ENCODE peak calls at places on chromosomes 5 and 9, in ten cellular contexts. X is cardiac muscle cell; T is psoas muscle; W is A549; I is adrenal gland; Y is CD4-positive, alpha-beta memory T cell; H is H9; P is esophagus squamous epithelium; B is heart left ventricle; N is fibroblast of lung. E is an unnamed sample.

GRCh38 chr5:150516011-150516410 is 8.1 kb downstream of the NDST1 start:
- DNase-seq in X (peak; percentile 78), T (no peak), W (peak; percentile 41), I (peak; percentile 91), Y (no peak), H (no peak), P (no peak), B (peak; percentile 81), N (peak; percentile 42), E (peak; percentile 77)

GRCh38 chr5:98709681-98710080 is 63.8 kb upstream of the RGMB start:
- DNase-seq in X (no peak), T (no peak), W (no peak), I (no peak), Y (no peak), H (no peak), P (no peak), B (no peak), N (no peak), E (no peak)

GRCh38 chr5:115372121-115372520 is 75.7 kb upstream of the CCDC112 start:
- DNase-seq in X (peak; percentile 33), T (no peak), W (no peak), I (no peak), Y (no peak), H (no peak), P (no peak), B (no peak), N (peak; percentile 37), E (no peak)

GRCh38 chr9:120212153-120212852 is 367.7 kb downstream of the CDK5RAP2 start:
- DNase-seq in X (no peak), T (no peak), W (no peak), I (no peak), Y (no peak), H (no peak), P (no peak), B (no peak), N (no peak), E (no peak)

GRCh38 chr9:134629586-134630392 is 11.8 kb upstream of the COL5A1 start:
- DNase-seq in X (no peak), T (no peak), W (no peak), I (no peak), Y (no peak), H (peak; percentile 21), P (no peak), B (no peak), N (no peak), E (peak; percentile 37)

GRCh38 chr5:44885903-44886302 is 77.2 kb downstream of the MRPS30 start:
- DNase-seq in X (no peak), T (no peak), W (no peak), I (no peak), Y (no peak), H (no peak), P (no peak), B (no peak), N (peak; percentile 38), E (no peak)

GRCh38 chr9:93965830-93966577 is 10.8 kb upstream of the BARX1 start:
- DNase-seq in X (no peak), T (no peak), W (no peak), I (no peak), Y (no peak), H (peak; percentile 79), P (no peak), B (no peak), N (no peak), E (no peak)

GRCh38 chr5:113491022-113491421 is 2.8 kb upstream of the MCC start:
- DNase-seq in X (no peak), T (no peak), W (no peak), I (no peak), Y (no peak), H (no peak), P (no peak), B (no peak), N (no peak), E (no peak)

DNA sequence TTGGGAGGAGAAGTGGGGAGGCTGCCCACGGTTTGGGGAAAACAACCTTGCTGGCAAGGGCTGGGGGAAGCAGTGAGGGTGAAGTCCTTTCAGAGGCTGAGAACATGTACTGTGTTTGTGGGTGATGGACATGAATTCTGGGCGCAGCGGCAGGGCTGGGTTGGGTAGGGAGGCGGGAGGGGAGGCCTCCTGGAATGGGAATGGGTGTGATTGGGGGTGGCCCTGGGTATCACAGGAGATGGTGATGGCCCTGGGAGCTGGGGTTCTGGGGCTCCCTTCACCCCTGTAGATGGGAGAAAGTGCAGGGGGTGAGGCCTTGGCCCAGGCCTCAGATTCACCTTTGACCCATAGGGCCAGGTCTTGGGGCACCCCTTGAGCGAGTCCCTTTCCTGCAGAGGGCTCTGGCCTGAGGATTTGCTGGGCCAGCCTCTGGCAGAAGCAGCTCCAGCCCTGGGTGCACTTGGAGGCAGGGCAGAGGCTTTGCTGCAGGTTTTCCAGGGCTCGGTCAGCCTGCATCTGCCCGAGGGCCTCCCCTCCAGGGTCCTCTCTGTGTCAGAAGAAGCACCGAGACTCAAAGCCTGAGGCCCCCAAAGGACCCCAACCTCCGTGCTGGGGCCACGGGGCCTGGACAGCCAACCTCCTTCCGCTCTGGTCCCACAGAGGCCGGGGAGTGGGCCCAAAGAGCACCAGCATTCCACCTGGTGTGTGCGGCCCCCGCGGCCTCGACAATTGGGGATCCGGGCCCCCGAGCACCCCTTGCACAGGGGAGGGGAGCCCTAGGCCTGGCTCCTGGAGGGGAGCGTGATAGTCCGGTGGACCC is 1.4 kb upstream of the TOR4A start:
- DNase-seq in X (no peak), T (no peak), W (no peak), I (no peak), Y (no peak), H (peak; percentile 41), P (no peak), B (peak; percentile 30), N (no peak), E (no peak)
- H3K27ac ChIP-seq in X (peak overlapping the region; percentile 98), T (peak overlapping the region; percentile 75), W (peak overlapping the region; percentile 94), I (no peak overlapping the region), Y (no peak overlapping the region), H (no peak overlapping the region), P (peak overlapping the region; percentile 87), B (peak overlapping the region; percentile 100), N (peak overlapping the region; percentile 82), E (peak overlapping the region; percentile 8)

DNA sequence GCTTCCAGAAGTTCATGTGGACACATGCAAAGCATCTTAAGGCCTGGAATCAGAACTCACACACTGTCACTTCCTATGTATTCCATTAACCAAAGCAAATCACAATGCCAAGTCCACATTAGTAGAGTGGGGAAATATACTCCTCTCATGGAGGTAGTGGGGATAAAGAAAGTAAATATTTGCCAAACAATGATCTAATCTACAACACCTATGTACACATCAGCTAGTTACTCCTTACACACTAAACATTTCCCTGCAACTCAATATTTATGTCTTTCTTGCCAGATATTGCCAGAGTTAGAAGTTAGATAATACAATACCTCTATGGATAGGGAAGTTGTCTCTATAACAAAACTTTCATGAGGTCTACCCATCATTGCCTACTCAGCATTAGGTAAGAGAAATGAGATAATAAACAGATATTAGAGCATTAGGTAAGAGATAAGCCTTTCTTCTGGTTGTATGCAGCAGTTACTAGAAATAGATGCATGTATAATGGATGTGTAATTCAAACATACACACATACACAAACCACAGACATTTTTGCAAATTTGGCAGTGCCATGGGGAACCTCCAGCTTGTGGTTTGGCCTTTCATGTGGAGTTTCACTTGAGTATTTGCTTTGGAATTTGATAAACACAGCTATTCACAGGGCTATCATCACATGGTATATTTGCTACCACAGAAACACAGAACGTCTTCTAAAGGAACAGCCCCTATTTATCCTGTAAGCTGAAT is 196.5 kb downstream of the TLE1 start:
- DNase-seq in X (peak; percentile 95), T (no peak), W (peak; percentile 52), I (no peak), Y (no peak), H (no peak), P (no peak), B (no peak), N (peak; percentile 98), E (no peak)
- H3K27ac ChIP-seq in X (no peak overlapping the region), T (no peak overlapping the region), W (peak overlapping the region; percentile 5), I (no peak overlapping the region), Y (no peak overlapping the region), H (no peak overlapping the region), P (no peak overlapping the region), B (no peak overlapping the region), N (peak overlapping the region; percentile 52), E (no peak overlapping the region)

GRCh38 chr5:91301459-91301858 is 81.7 kb downstream of the ARRDC3 start:
- DNase-seq in X (peak; percentile 81), T (no peak), W (peak; percentile 43), I (no peak), Y (no peak), H (no peak), P (no peak), B (no peak), N (peak; percentile 67), E (no peak)

GRCh38 chr5:91291628-91292569 is 91.2 kb downstream of the ARRDC3 start:
- DNase-seq in X (no peak), T (no peak), W (no peak), I (no peak), Y (no peak), H (no peak), P (no peak), B (no peak), N (no peak), E (no peak)

GRCh38 chr5:91293131-91293530 is 90.0 kb downstream of the ARRDC3 start:
- DNase-seq in X (no peak), T (no peak), W (no peak), I (no peak), Y (no peak), H (peak; percentile 56), P (no peak), B (no peak), N (no peak), E (no peak)

GRCh38 chr5:91297994-91298393 is 85.1 kb downstream of the ARRDC3 start:
- DNase-seq in X (no peak), T (no peak), W (no peak), I (no peak), Y (no peak), H (no peak), P (no peak), B (no peak), N (no peak), E (no peak)

DNA sequence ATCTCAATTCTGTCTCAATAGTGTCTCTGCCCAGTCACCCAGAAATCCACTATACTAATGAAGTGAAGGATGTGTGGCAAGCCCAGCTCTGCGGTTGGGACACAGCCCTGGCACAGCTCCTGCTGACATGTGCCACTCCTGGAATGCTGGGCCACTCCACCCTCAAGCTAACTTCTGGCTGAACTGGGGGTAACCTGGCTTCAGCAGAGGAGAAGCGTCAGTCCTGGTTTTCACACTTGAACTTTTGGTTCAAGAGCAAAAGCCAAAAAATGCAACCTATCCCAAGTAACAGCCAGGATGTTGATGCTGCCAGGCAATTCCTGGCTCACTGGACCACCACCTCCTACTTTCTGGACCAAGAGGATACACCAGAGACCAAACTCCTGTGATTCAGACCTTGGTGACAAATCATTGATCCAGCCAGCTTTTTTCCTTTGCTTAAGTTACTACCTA is 86.4 kb downstream of the ARRDC3 start:
- DNase-seq in X (no peak), T (peak; percentile 91), W (peak; percentile 44), I (peak; percentile 78), Y (no peak), H (no peak), P (no peak), B (peak; percentile 78), N (peak; percentile 51), E (peak; percentile 85)
- H3K27ac ChIP-seq in X (no peak overlapping the region), T (peak overlapping the region; percentile 82), W (peak overlapping the region; percentile 28), I (no peak overlapping the region), Y (no peak overlapping the region), H (no peak overlapping the region), P (peak overlapping the region; percentile 51), B (peak overlapping the region; percentile 24), N (peak overlapping the region; percentile 39), E (peak overlapping the region; percentile 62)

GRCh38 chr5:39102684-39103155 is 28.5 kb upstream of the RICTOR start:
- DNase-seq in X (peak; percentile 51), T (no peak), W (peak; percentile 87), I (peak; percentile 22), Y (no peak), H (no peak), P (no peak), B (no peak), N (peak; percentile 58), E (no peak)
- H3K27ac ChIP-seq in X (no peak overlapping the region), T (no peak overlapping the region), W (peak overlapping the region; percentile 95), I (no peak overlapping the region), Y (no peak overlapping the region), H (no peak overlapping the region), P (no peak overlapping the region), B (no peak overlapping the region), N (peak overlapping the region; percentile 18), E (no peak overlapping the region)

E was measured in right cardiac atrium.